ENCODE peak calls at places on chromosome 20, in six cellular contexts. V is suprapubic skin; G is CD4-positive, CD25-positive, alpha-beta regulatory T cell; B is small intestine; O is mucosa of descending colon; Y is mesendoderm. R is an unnamed sample.
A peak's percentile ranks its signal among the peaks of the same experiment; 100 is the strongest.

GRCh38 chr20:3889489-3890409 is 562 bp downstream of the PANK2 start:
- DNase-seq in Y (peak; percentile 46), V (peak; percentile 83), G (peak; percentile 61), O (peak; percentile 79), B (peak; percentile 25), R (peak; percentile 46)

GRCh38 chr20:1277529-1278322 is 11.6 kb downstream of the SNPH start:
- DNase-seq in Y (no peak), G (no peak), B (no peak), O (no peak), V (no peak), R (no peak)

GRCh38 chr20:51456511-51457280 is 85.8 kb downstream of the NFATC2 start:
- DNase-seq in V (peak; percentile 96), B (peak; percentile 89), O (peak; percentile 89), G (no peak), Y (peak; percentile 56), R (peak; percentile 96)

GRCh38 chr20:61328906-61329558 is 77.0 kb downstream of the CDH4 start:
- DNase-seq in O (peak; percentile 72), Y (no peak), G (peak; percentile 7), V (no peak), B (no peak), R (peak; percentile 41)

GRCh38 chr20:26218301-26218700 is 521.6 kb upstream of the ZNF337 start:
- DNase-seq in B (no peak), V (no peak), Y (no peak), O (no peak), G (no peak), R (no peak)

GRCh38 chr20:8689337-8689736 is 379.6 kb upstream of the PLCB4 start:
- DNase-seq in V (no peak), O (no peak), Y (no peak), G (no peak), B (no peak), R (no peak)

GRCh38 chr20:56987992-56988391 is 278.4 kb downstream of the BMP7 start:
- DNase-seq in B (no peak), O (no peak), Y (no peak), V (no peak), G (no peak), R (no peak)

GRCh38 chr20:39258253-39258652 is 296.1 kb downstream of the DHX35 start:
- DNase-seq in V (no peak), G (no peak), Y (no peak), O (no peak), B (no peak), R (no peak)

GRCh38 chr20:1866834-1867233 is 28.4 kb upstream of the SIRPA start:
- DNase-seq in G (no peak), V (no peak), O (no peak), B (no peak), Y (no peak), R (no peak)

GRCh38 chr20:33851842-33852466 is 40.8 kb downstream of the CHMP4B start:
- DNase-seq in B (no peak), G (no peak), V (no peak), Y (no peak), O (no peak), R (no peak)

GRCh38 chr20:8837396-8837795 is 231.5 kb upstream of the PLCB4 start:
- DNase-seq in G (no peak), O (no peak), V (no peak), Y (peak; percentile 18), B (no peak), R (no peak)

GRCh38 chr20:14282140-14282539 is 55.3 kb downstream of the FLRT3 start:
- DNase-seq in Y (no peak), B (no peak), O (no peak), V (no peak), G (no peak), R (no peak)

GRCh38 chr20:36835453-36836198 is 40.3 kb upstream of the TLDC2 start:
- DNase-seq in Y (peak; percentile 98), G (peak; percentile 95), B (peak; percentile 87), O (peak; percentile 94), V (peak; percentile 96), R (peak; percentile 96)

GRCh38 chr20:36836591-36837329 is 39.2 kb upstream of the TLDC2 start:
- DNase-seq in G (peak; percentile 70), B (peak; percentile 63), V (no peak), O (peak; percentile 83), Y (peak; percentile 94), R (peak; percentile 79)

GRCh38 chr20:36833275-36834020 is 42.5 kb upstream of the TLDC2 start:
- DNase-seq in B (no peak), G (no peak), V (no peak), Y (no peak), O (peak; percentile 56), R (no peak)

GRCh38 chr20:36832791-36833190 is 43.1 kb upstream of the TLDC2 start:
- DNase-seq in G (no peak), O (no peak), V (no peak), Y (no peak), B (no peak), R (peak; percentile 23)

GRCh38 chr20:36835025-36835424 is 40.9 kb upstream of the TLDC2 start:
- DNase-seq in B (no peak), V (no peak), O (peak; percentile 59), Y (no peak), G (no peak), R (no peak)
- H3K4me1 ChIP-seq in B (no peaks in the 10 kb centered on the region), V (peaks cover 58% of the 10 kb centered on the region), O (peaks cover 16% of the 10 kb centered on the region), Y (peaks cover 2% of the 10 kb centered on the region), G (peaks cover 8% of the 10 kb centered on the region), R (peaks cover 49% of the 10 kb centered on the region)

DNA sequence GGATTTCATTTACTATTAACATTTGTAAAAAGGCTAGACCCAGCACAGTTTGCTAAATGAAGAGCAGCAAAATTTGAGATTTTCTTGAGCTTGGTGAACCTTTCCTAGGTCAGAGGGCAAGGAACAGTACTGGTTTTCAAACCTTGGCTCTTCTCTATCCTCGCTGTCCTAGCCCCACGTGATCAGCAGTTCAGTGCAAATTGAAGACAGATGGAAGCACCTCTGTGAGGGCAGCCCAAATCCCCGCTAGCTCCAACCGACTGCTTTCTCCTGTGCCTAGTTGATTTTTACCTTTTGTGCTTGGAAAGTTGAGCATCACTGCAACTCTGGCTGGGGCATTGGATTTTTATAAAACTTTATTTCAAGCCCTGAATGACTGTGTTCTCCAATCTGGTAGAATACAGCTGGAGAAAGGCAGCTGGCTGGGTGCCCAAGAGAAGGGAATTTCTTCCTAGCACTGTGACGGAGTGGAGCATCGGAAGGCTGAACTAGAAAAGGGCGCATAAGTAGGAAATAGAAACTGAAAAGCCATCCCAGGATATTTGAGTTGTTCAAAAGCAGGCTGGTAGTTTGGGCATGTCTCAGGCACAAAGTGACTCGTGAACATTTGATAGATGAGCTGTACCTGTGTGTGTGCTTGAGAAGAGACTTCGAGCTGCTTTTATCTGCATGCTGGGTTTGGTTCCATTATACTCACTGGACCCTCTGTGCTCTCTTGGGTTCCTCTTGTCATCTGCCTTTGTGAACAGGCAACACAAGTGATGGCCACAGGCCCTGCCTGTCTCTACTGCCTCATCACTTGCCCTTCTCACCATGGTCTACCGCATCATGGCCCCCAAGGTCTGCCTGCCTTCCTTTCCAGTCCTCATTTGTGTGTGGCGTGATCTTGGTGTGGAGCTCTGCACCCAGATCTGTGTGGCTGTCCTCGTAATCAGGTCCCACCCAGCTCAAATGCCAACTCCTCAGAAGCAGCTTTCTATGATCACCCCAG is 2.3 kb downstream of the RNF114 start:
- DNase-seq in O (no peak), B (peak; percentile 15), V (no peak), G (no peak), Y (no peak), R (peak; percentile 68)
- H3K4me1 ChIP-seq in O (peaks cover 29% of the 10 kb centered on the region), B (peaks cover 3% of the 10 kb centered on the region), V (peaks cover 34% of the 10 kb centered on the region), G (peaks cover 50% of the 10 kb centered on the region), Y (peaks cover 11% of the 10 kb centered on the region), R (peaks cover 48% of the 10 kb centered on the region)

GRCh38 chr20:63007472-63007721 is 633 bp upstream of the BHLHE23 start:
- DNase-seq in B (no peak), V (no peak), G (no peak), O (no peak), Y (no peak), R (no peak)
- H3K4me1 ChIP-seq in B (no peaks in the 10 kb centered on the region), V (peaks cover 45% of the 10 kb centered on the region), G (peaks cover 49% of the 10 kb centered on the region), O (peaks cover 8% of the 10 kb centered on the region), Y (no peaks in the 10 kb centered on the region), R (peaks cover 18% of the 10 kb centered on the region)

GRCh38 chr20:11454966-11455799 is 462.5 kb upstream of the BTBD3 start:
- DNase-seq in V (no peak), Y (peak; percentile 95), B (peak; percentile 64), G (no peak), O (no peak), R (no peak)
- H3K4me1 ChIP-seq in V (peaks cover 17% of the 10 kb centered on the region), Y (peaks cover 16% of the 10 kb centered on the region), B (no peaks in the 10 kb centered on the region), G (no peaks in the 10 kb centered on the region), O (peaks cover 8% of the 10 kb centered on the region), R (no peaks in the 10 kb centered on the region)

DNA sequence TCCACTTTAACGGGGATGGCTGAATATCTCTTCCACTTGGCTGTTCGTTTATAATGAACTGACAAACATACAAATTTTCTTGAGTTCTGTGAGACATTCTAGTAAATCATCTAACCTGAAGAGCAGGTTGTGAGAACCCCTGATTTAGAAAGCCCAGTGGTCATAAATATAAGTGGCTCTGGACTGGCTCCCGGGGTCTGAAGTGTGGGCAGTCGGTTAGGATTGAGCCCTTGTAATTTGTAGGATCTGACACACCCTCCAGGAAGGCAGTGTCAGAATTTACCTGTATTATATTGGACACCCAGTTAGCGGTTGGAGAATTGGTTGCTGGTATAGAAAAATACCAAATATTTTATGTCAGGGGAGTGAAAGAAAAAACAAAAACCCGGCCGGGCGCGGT is 6.8 kb upstream of the GMEB2 start:
- DNase-seq in B (no peak), Y (no peak), O (no peak), V (no peak), G (no peak), R (no peak)
- H3K4me1 ChIP-seq in B (no peaks in the 10 kb centered on the region), Y (no peaks in the 10 kb centered on the region), O (peaks cover 3% of the 10 kb centered on the region), V (peaks cover 23% of the 10 kb centered on the region), G (peaks cover 83% of the 10 kb centered on the region), R (peaks cover 58% of the 10 kb centered on the region)

GRCh38 chr20:37940161-37940560 is 37.2 kb downstream of the VSTM2L start:
- DNase-seq in Y (no peak), O (no peak), G (no peak), V (peak; percentile 38), B (no peak), R (no peak)

GRCh38 chr20:37938181-37938775 is 35.4 kb downstream of the VSTM2L start:
- DNase-seq in V (peak; percentile 41), O (no peak), Y (no peak), G (no peak), B (no peak), R (no peak)

GRCh38 chr20:37939701-37940151 is 36.8 kb downstream of the VSTM2L start:
- DNase-seq in V (peak; percentile 62), O (no peak), G (no peak), Y (no peak), B (no peak), R (no peak)

GRCh38 chr20:37937686-37938085 is 34.8 kb downstream of the VSTM2L start:
- DNase-seq in G (no peak), O (no peak), B (no peak), Y (no peak), V (no peak), R (no peak)

DNA sequence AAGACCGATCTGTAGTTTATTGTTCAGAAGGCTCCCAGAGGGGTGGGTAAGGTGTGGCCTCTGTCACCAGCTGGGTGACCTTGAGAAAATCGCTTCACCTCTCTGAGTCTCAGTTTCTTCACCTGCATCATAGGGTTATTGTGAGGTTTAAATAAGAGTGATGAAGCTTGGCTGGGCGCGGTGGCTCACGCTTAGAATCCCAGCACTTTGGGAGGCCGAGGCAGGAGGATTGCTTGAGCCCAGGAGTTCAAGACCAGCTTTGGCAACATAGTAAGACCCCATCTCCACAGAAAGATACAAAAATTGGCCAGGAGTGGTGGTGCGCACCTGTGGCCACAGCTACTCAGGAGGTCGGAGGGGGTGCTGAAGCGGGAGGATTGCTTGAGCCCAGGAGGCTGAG is 36.0 kb downstream of the VSTM2L start:
- DNase-seq in Y (no peak), B (no peak), V (peak; percentile 67), O (no peak), G (no peak), R (no peak)
- H3K4me1 ChIP-seq in Y (peaks cover under 1% of the 10 kb centered on the region), B (no peaks in the 10 kb centered on the region), V (no peaks in the 10 kb centered on the region), O (no peaks in the 10 kb centered on the region), G (no peaks in the 10 kb centered on the region), R (no peaks in the 10 kb centered on the region)